ENCODE peak calls at places on chromosomes 13 and 19, in four cellular contexts. F is COLO829; K is stimulated activated CD4-positive, alpha-beta T cell treated with anti-CD3 and anti-CD28 coated beads, Interleukin-15, amount 100 ng/mL, for 24 hours; Y is brain pericyte. G is an unnamed sample.

GRCh38 chr13:113216165-113217056 is 7.0 kb downstream of the CUL4A start:
- DNase-seq in K (peak), Y (no peak), F (peak), G (peak)

GRCh38 chr19:362683-363082 is 18.1 kb upstream of the MIER2 start:
- DNase-seq in F (no peak), K (no peak), Y (no peak), G (no peak)

GRCh38 chr19:51440846-51441409 is 17.3 kb downstream of the SIGLEC8 start:
- DNase-seq in K (peak), F (no peak), Y (no peak), G (peak)

GRCh38 chr13:85313761-85314503 is 485.3 kb downstream of the SLITRK6 start:
- DNase-seq in Y (no peak), K (no peak), F (peak), G (no peak)

GRCh38 chr19:39155114-39155700 is 29.6 kb downstream of the PAK4 start:
- DNase-seq in Y (no peak), F (no peak), K (no peak), G (no peak)

GRCh38 chr19:45125975-45126493 is 33.1 kb downstream of the PPP1R37 start:
- DNase-seq in K (peak), F (no peak), Y (no peak), G (peak)

GRCh38 chr13:21674271-21675009 is 3.6 kb downstream of the FGF9 start:
- DNase-seq in Y (no peak), K (peak), F (no peak), G (peak)

GRCh38 chr13:33318037-33318436 is 32.5 kb upstream of the STARD13 start:
- DNase-seq in Y (no peak), K (no peak), F (no peak), G (no peak)

GRCh38 chr13:101487046-101487830 is 34.8 kb downstream of the ITGBL1 start:
- DNase-seq in K (no peak), Y (no peak), F (no peak), G (no peak)

GRCh38 chr19:29764322-29764721 is 47.5 kb upstream of the CCNE1 start:
- DNase-seq in F (no peak), Y (no peak), K (no peak), G (no peak)

GRCh38 chr13:30346159-30346788 is 38.9 kb upstream of the KATNAL1 start:
- DNase-seq in K (peak), F (no peak), Y (no peak), G (peak)

GRCh38 chr13:110942248-110942981 is 27.5 kb upstream of the ANKRD10 start:
- DNase-seq in F (no peak), Y (no peak), K (peak), G (peak)

GRCh38 chr13:47120284-47120683 is 223.4 kb upstream of the HTR2A start:
- DNase-seq in F (peak), K (no peak), Y (no peak), G (no peak)

GRCh38 chr13:47117268-47117667 is 220.4 kb upstream of the HTR2A start:
- DNase-seq in F (no peak), Y (peak), K (no peak), G (no peak)

GRCh38 chr13:36850790-36851438 is 31.9 kb downstream of the RFXAP start:
- DNase-seq in Y (no peak), K (peak), F (no peak), G (peak)

GRCh38 chr13:104847863-104848262 is 1687.6 kb downstream of the EFNB2 start:
- DNase-seq in F (no peak), Y (no peak), K (no peak), G (no peak)

GRCh38 chr13:46775385-46776065 is 21.4 kb downstream of the ESD start:
- DNase-seq in F (no peak), K (no peak), Y (no peak), G (no peak)

GRCh38 chr19:55525289-55526101 is 11.4 kb downstream of the SBK2 start:
- DNase-seq in K (no peak), F (no peak), Y (no peak), G (no peak)

GRCh38 chr13:40127476-40127875 is 472.0 kb downstream of the COG6 start:
- DNase-seq in K (no peak), Y (no peak), F (no peak), G (no peak)

GRCh38 chr19:41957838-41958366 is 1.2 kb downstream of the RABAC1 start:
- DNase-seq in Y (peak), K (peak), F (peak), G (peak)

GRCh38 chr13:32791545-32792172 is 205.4 kb downstream of the PDS5B start:
- DNase-seq in K (peak), Y (no peak), F (no peak), G (peak)

GRCh38 chr19:3409346-3410064 is 43.1 kb downstream of the NFIC start:
- DNase-seq in F (no peak), K (no peak), Y (no peak), G (no peak)

GRCh38 chr19:48051345-48052033 is 7.6 kb upstream of the CABP5 start:
- DNase-seq in K (no peak), F (no peak), Y (no peak), G (no peak)

GRCh38 chr19:15432018-15432494 is 13.3 kb upstream of the AKAP8L start:
- DNase-seq in K (peak), Y (no peak), F (no peak), G (peak)

GRCh38 chr19:15649526-15649925 is 8.8 kb downstream of the CYP4F3 start:
- DNase-seq in F (no peak), K (no peak), Y (no peak), G (no peak)

GRCh38 chr19:54453921-54454780 is 5.2 kb downstream of the LENG8 start:
- DNase-seq in F (no peak), Y (no peak), K (no peak), G (no peak)

GRCh38 chr19:50562329-50562728 is 5.9 kb downstream of the LRRC4B start:
- DNase-seq in F (no peak), Y (no peak), K (no peak), G (no peak)

GRCh38 chr19:28960986-28961705 is 251.8 kb downstream of the UQCRFS1 start:
- DNase-seq in K (no peak), Y (no peak), F (no peak), G (no peak)

GRCh38 chr13:33251131-33251629 is 34.4 kb downstream of the STARD13 start:
- DNase-seq in K (no peak), F (peak), Y (peak), G (peak)

GRCh38 chr19:5137114-5137513 is 168.2 kb downstream of the KDM4B start:
- DNase-seq in F (no peak), Y (no peak), K (no peak), G (no peak)

G was measured in activated CD8-positive, alpha-beta T cell treated with anti-CD3 and anti-CD28 coated beads for 36 hours.